ENCODE peak calls at places on chromosomes 2 and 18, in six cellular contexts. One of them, this sample, is unnamed. For H3K4me1, the result is how much of the 10 kb centered on the place peaks cover.

GRCh38 chr2:41496908-41497307 is 550.9 kb upstream of the PKDCC start:
- DNase-seq in thoracic aorta: no peak
- DNase-seq in heart left ventricle: no peak
- DNase-seq in SK-N-SH: no peak
- DNase-seq in lower lobe of right lung: no peak
- DNase-seq in GM23248: no peak
- DNase-seq in this sample: no peak

GRCh38 chr2:135742307-135742838 is 718 bp downstream of the UBXN4 start:
- DNase-seq in heart left ventricle: peak
- DNase-seq in lower lobe of right lung: no peak
- DNase-seq in thoracic aorta: no peak
- DNase-seq in GM23248: peak
- DNase-seq in SK-N-SH: no peak
- DNase-seq in this sample: no peak

GRCh38 chr2:130334026-130334425 is 8.7 kb upstream of the IMP4 start:
- DNase-seq in SK-N-SH: no peak
- DNase-seq in heart left ventricle: no peak
- DNase-seq in GM23248: no peak
- DNase-seq in thoracic aorta: no peak
- DNase-seq in lower lobe of right lung: no peak
- DNase-seq in this sample: no peak

GRCh38 chr2:174158003-174158402 is 90.3 kb downstream of the OLA1 start:
- DNase-seq in heart left ventricle: no peak
- DNase-seq in GM23248: peak
- DNase-seq in thoracic aorta: no peak
- DNase-seq in SK-N-SH: peak
- DNase-seq in lower lobe of right lung: no peak
- DNase-seq in this sample: no peak

GRCh38 chr2:193841389-193842150 is 1646.8 kb upstream of the TMEFF2 start:
- DNase-seq in GM23248: peak
- DNase-seq in thoracic aorta: no peak
- DNase-seq in heart left ventricle: no peak
- DNase-seq in SK-N-SH: no peak
- DNase-seq in lower lobe of right lung: no peak
- DNase-seq in this sample: no peak

GRCh38 chr2:8405334-8405733 is 276.5 kb upstream of the ID2 start:
- DNase-seq in SK-N-SH: no peak
- DNase-seq in GM23248: no peak
- DNase-seq in heart left ventricle: no peak
- DNase-seq in lower lobe of right lung: no peak
- DNase-seq in thoracic aorta: no peak
- DNase-seq in this sample: no peak

GRCh38 chr2:23397483-23397882 is 12.5 kb downstream of the KLHL29 start:
- DNase-seq in SK-N-SH: no peak
- DNase-seq in heart left ventricle: no peak
- DNase-seq in lower lobe of right lung: no peak
- DNase-seq in GM23248: no peak
- DNase-seq in thoracic aorta: no peak
- DNase-seq in this sample: no peak

GRCh38 chr2:148021059-148021985 is at the start of gene MBD5:
- DNase-seq in thoracic aorta: peak
- DNase-seq in heart left ventricle: peak
- DNase-seq in GM23248: peak
- DNase-seq in lower lobe of right lung: peak
- DNase-seq in SK-N-SH: peak
- DNase-seq in this sample: no peak

GRCh38 chr2:120747281-120747680 is 11.6 kb downstream of the GLI2 start:
- DNase-seq in heart left ventricle: no peak
- DNase-seq in SK-N-SH: no peak
- DNase-seq in lower lobe of right lung: no peak
- DNase-seq in GM23248: no peak
- DNase-seq in thoracic aorta: no peak
- DNase-seq in this sample: no peak

GRCh38 chr18:61727241-61727640 is 165.6 kb downstream of the RNF152 start:
- DNase-seq in GM23248: peak
- DNase-seq in SK-N-SH: no peak
- DNase-seq in lower lobe of right lung: no peak
- DNase-seq in heart left ventricle: no peak
- DNase-seq in thoracic aorta: no peak
- DNase-seq in this sample: no peak

GRCh38 chr2:110755494-110756078 is 23.2 kb downstream of the ACOXL start:
- DNase-seq in heart left ventricle: no peak
- DNase-seq in GM23248: peak
- DNase-seq in SK-N-SH: peak
- DNase-seq in lower lobe of right lung: no peak
- DNase-seq in thoracic aorta: no peak
- DNase-seq in this sample: no peak

GRCh38 chr2:196696423-196697073 is 57.0 kb downstream of the CCDC150 start:
- DNase-seq in lower lobe of right lung: no peak
- DNase-seq in heart left ventricle: no peak
- DNase-seq in SK-N-SH: no peak
- DNase-seq in thoracic aorta: no peak
- DNase-seq in GM23248: peak
- DNase-seq in this sample: no peak

GRCh38 chr2:101238930-101239759 is 13.5 kb upstream of the CNOT11 start:
- DNase-seq in GM23248: no peak
- DNase-seq in thoracic aorta: no peak
- DNase-seq in SK-N-SH: no peak
- DNase-seq in lower lobe of right lung: peak
- DNase-seq in heart left ventricle: no peak
- DNase-seq in this sample: no peak

GRCh38 chr2:194291104-194291503 is 1365.9 kb upstream of the SLC39A10 start:
- DNase-seq in thoracic aorta: no peak
- DNase-seq in GM23248: no peak
- DNase-seq in heart left ventricle: no peak
- DNase-seq in SK-N-SH: no peak
- DNase-seq in lower lobe of right lung: no peak
- DNase-seq in this sample: no peak

DNA sequence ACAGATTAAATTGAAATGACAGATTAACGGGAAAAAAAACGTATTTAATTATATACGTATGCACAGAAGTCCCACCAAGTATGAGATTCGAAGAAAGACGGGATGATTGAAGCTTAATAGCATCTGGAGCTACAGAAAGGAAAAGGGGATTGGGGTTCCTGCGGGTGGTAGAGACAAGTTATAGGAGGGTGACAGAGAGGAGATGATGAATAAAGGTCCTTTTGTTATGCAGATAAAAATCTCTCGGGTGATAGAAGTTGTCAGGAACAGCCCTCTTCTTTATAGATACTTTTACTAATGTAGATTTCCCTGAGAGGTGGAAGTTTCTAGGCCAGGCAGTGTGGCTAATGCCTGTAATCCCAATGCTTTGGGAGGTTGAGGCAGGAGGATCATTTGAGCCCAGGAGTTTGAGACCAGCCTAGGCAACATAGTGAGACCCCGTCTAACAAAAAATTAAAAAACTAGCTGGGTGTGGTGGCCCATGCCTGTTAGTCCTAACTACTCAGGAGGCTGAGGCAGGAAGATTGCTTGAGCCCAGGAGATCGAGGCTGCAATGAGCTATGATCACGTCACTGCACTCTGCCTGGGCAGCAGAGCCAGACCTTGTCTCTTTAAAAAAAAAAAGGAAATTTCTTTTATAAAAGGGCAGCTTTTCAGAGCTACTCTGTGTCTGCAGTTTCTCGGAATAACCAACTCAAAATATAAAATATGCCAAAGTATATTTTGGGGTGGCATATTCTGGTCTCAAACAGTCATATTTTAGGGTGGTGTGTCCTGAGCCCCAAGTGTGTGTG is 113.0 kb downstream of the STPG4 start:
- DNase-seq in SK-N-SH: no peak
- DNase-seq in lower lobe of right lung: no peak
- DNase-seq in heart left ventricle: no peak
- DNase-seq in thoracic aorta: no peak
- DNase-seq in GM23248: peak
- DNase-seq in this sample: no peak
- H3K27ac ChIP-seq in SK-N-SH: peak
- H3K27ac ChIP-seq in lower lobe of right lung: peak
- H3K27ac ChIP-seq in heart left ventricle: peak
- H3K27ac ChIP-seq in thoracic aorta: peak
- H3K27ac ChIP-seq in GM23248: peak
- H3K27ac ChIP-seq in this sample: no peak

DNA sequence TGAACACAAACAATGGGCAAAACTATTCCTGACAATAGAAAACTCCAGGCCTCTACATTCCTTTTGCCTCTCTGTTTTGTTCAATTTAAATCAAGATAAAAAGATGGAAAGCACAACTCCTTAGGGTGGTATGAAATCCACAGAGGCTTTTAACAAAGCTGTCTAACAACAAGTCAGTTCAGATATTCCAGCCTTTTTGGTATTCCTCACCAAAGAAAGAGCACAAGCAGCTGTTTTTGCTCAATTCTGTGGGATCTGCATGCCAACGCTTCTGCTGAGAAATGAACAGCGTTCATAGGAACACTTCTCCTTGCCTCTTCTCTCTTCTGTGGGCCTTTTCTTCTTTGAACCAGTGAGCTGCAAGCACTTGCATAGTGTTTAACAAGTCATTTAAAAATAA is 411.6 kb upstream of the TCF4 start:
- DNase-seq in SK-N-SH: no peak
- DNase-seq in heart left ventricle: peak
- DNase-seq in thoracic aorta: no peak
- DNase-seq in GM23248: peak
- DNase-seq in lower lobe of right lung: no peak
- DNase-seq in this sample: no peak
- H3K4me1 ChIP-seq in SK-N-SH: under half
- H3K4me1 ChIP-seq in heart left ventricle: under half
- H3K4me1 ChIP-seq in thoracic aorta: under half
- H3K4me1 ChIP-seq in GM23248: under half
- H3K4me1 ChIP-seq in lower lobe of right lung: under half
- H3K4me1 ChIP-seq in this sample: under half

GRCh38 chr2:176118606-176119370 is 2.2 kb downstream of the HOXD10 start:
- DNase-seq in heart left ventricle: no peak
- DNase-seq in thoracic aorta: no peak
- DNase-seq in GM23248: peak
- DNase-seq in SK-N-SH: peak
- DNase-seq in lower lobe of right lung: no peak
- DNase-seq in this sample: no peak
- H3K27ac ChIP-seq in heart left ventricle: no peak
- H3K27ac ChIP-seq in thoracic aorta: no peak
- H3K27ac ChIP-seq in GM23248: peak
- H3K27ac ChIP-seq in SK-N-SH: no peak
- H3K27ac ChIP-seq in lower lobe of right lung: no peak
- H3K27ac ChIP-seq in this sample: no peak

GRCh38 chr2:205721057-205721767 is 38.9 kb downstream of the NRP2 start:
- DNase-seq in thoracic aorta: no peak
- DNase-seq in GM23248: peak
- DNase-seq in SK-N-SH: no peak
- DNase-seq in heart left ventricle: no peak
- DNase-seq in lower lobe of right lung: no peak
- DNase-seq in this sample: no peak
- H3K4me1 ChIP-seq in thoracic aorta: under half
- H3K4me1 ChIP-seq in GM23248: under half
- H3K4me1 ChIP-seq in SK-N-SH: under half
- H3K4me1 ChIP-seq in heart left ventricle: under half
- H3K4me1 ChIP-seq in lower lobe of right lung: under half
- H3K4me1 ChIP-seq in this sample: under half

GRCh38 chr2:31402388-31402787 is 12.2 kb downstream of the XDH start:
- DNase-seq in GM23248: peak
- DNase-seq in heart left ventricle: no peak
- DNase-seq in thoracic aorta: no peak
- DNase-seq in SK-N-SH: no peak
- DNase-seq in lower lobe of right lung: no peak
- DNase-seq in this sample: no peak
- H3K27ac ChIP-seq in GM23248: peak
- H3K27ac ChIP-seq in heart left ventricle: no peak
- H3K27ac ChIP-seq in thoracic aorta: no peak
- H3K27ac ChIP-seq in SK-N-SH: peak
- H3K27ac ChIP-seq in lower lobe of right lung: no peak
- H3K27ac ChIP-seq in this sample: no peak

DNA sequence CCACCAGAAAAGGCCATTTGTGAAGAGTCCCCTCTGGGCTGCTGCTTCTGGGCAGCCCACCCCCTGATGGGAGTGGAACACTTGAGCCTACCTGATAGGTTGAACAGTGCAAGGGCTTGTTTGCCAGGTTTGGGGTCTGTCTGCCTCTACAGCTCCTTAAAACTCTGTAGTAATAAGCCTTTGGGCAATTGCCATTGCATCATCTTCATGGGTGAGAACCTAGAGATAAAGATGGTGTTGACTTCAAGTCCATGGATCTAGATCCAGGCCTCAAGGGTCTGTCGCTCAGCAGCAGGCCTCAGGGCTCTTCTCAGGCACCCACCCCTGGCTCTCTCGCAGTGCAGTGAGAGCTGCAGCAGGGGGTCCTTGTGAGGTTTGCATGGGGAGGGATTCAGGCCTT is 47.1 kb upstream of the MCFD2 start:
- DNase-seq in heart left ventricle: no peak
- DNase-seq in GM23248: no peak
- DNase-seq in lower lobe of right lung: no peak
- DNase-seq in thoracic aorta: no peak
- DNase-seq in SK-N-SH: no peak
- DNase-seq in this sample: no peak
- H3K4me1 ChIP-seq in heart left ventricle: under half
- H3K4me1 ChIP-seq in GM23248: under half
- H3K4me1 ChIP-seq in lower lobe of right lung: under half
- H3K4me1 ChIP-seq in thoracic aorta: under half
- H3K4me1 ChIP-seq in SK-N-SH: under half
- H3K4me1 ChIP-seq in this sample: under half

DNA sequence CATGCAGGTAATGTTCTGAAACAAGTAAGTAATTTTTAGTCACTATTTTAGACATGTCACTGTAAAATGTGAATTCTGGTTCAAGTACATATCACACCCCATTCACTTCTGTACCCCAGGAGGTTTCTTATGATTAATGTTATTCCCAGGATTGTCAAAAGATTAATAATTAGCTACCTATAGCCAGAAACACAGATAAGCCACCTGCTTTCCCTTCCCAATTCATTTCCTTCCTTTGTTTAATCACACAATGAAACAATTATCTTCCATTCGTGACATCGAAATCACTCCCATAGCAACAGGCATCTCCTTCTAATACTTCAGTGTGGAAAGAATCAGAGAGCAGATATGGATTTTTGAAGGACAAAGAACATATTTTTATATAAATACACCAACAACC is 1650.3 kb upstream of the CELF4 start:
- DNase-seq in GM23248: no peak
- DNase-seq in heart left ventricle: no peak
- DNase-seq in SK-N-SH: no peak
- DNase-seq in lower lobe of right lung: no peak
- DNase-seq in thoracic aorta: no peak
- DNase-seq in this sample: no peak
- H3K27ac ChIP-seq in GM23248: no peak
- H3K27ac ChIP-seq in heart left ventricle: no peak
- H3K27ac ChIP-seq in SK-N-SH: no peak
- H3K27ac ChIP-seq in lower lobe of right lung: no peak
- H3K27ac ChIP-seq in thoracic aorta: no peak
- H3K27ac ChIP-seq in this sample: no peak

GRCh38 chr18:2909431-2910140 is 62.8 kb downstream of the EMILIN2 start:
- DNase-seq in GM23248: no peak
- DNase-seq in heart left ventricle: no peak
- DNase-seq in thoracic aorta: no peak
- DNase-seq in SK-N-SH: no peak
- DNase-seq in lower lobe of right lung: no peak
- DNase-seq in this sample: no peak

GRCh38 chr18:2911533-2911932 is 64.7 kb downstream of the EMILIN2 start:
- DNase-seq in thoracic aorta: no peak
- DNase-seq in lower lobe of right lung: no peak
- DNase-seq in GM23248: no peak
- DNase-seq in heart left ventricle: no peak
- DNase-seq in SK-N-SH: no peak
- DNase-seq in this sample: no peak

GRCh38 chr18:2912357-2913299 is 65.8 kb downstream of the EMILIN2 start:
- DNase-seq in heart left ventricle: no peak
- DNase-seq in thoracic aorta: no peak
- DNase-seq in lower lobe of right lung: no peak
- DNase-seq in SK-N-SH: no peak
- DNase-seq in GM23248: no peak
- DNase-seq in this sample: no peak

GRCh38 chr18:2910261-2910660 is 63.5 kb downstream of the EMILIN2 start:
- DNase-seq in GM23248: no peak
- DNase-seq in SK-N-SH: no peak
- DNase-seq in thoracic aorta: no peak
- DNase-seq in lower lobe of right lung: no peak
- DNase-seq in heart left ventricle: no peak
- DNase-seq in this sample: no peak

GRCh38 chr18:2910751-2911425 is 64.1 kb downstream of the EMILIN2 start:
- DNase-seq in SK-N-SH: no peak
- DNase-seq in GM23248: no peak
- DNase-seq in thoracic aorta: no peak
- DNase-seq in lower lobe of right lung: no peak
- DNase-seq in heart left ventricle: no peak
- DNase-seq in this sample: no peak
- H3K4me1 ChIP-seq in SK-N-SH: under half
- H3K4me1 ChIP-seq in GM23248: under half
- H3K4me1 ChIP-seq in thoracic aorta: under half
- H3K4me1 ChIP-seq in lower lobe of right lung: under half
- H3K4me1 ChIP-seq in heart left ventricle: under half
- H3K4me1 ChIP-seq in this sample: under half